ENCODE peak calls at places on chromosome 6, in four cellular contexts. T is OCI-LY7, F is upper lobe of right lung, Z is NT2/D1. G is an unnamed sample.
A peak's percentile ranks its signal among the peaks of the same experiment; 100 is the strongest.

GRCh38 chr6:104771258-104771832 is 88.4 kb downstream of the HACE1 start:
- DNase-seq in T (peak; percentile 53), F (no peak), Z (no peak), G (no peak)

GRCh38 chr6:117498159-117498558 is 15.7 kb downstream of the DCBLD1 start:
- DNase-seq in Z (no peak), T (no peak), F (no peak), G (no peak)

GRCh38 chr6:111589366-111589765 is 16.3 kb downstream of the TRAF3IP2 start:
- DNase-seq in T (no peak), Z (no peak), F (no peak), G (no peak)

GRCh38 chr6:56866917-56867522 is 87.9 kb upstream of the BEND6 start:
- DNase-seq in F (no peak), T (no peak), Z (no peak), G (no peak)

GRCh38 chr6:107820571-107821261 is 3.4 kb downstream of the SCML4 start:
- DNase-seq in Z (no peak), T (no peak), F (no peak), G (no peak)

GRCh38 chr6:43807228-43808061 is 37.4 kb downstream of the VEGFA start:
- DNase-seq in T (no peak), F (no peak), Z (no peak), G (no peak)

GRCh38 chr6:157291356-157291755 is 32.0 kb downstream of the TMEM242 start:
- DNase-seq in Z (no peak), F (no peak), T (no peak), G (no peak)

GRCh38 chr6:36427781-36428345 is 14.8 kb downstream of the PXT1 start:
- DNase-seq in T (no peak), F (no peak), Z (no peak), G (no peak)

GRCh38 chr6:134035823-134036296 is 16.6 kb downstream of the SLC2A12 start:
- DNase-seq in F (no peak), Z (no peak), T (peak; percentile 61), G (no peak)

GRCh38 chr6:89680150-89680549 is 41.6 kb upstream of the LYRM2 start:
- DNase-seq in F (no peak), T (no peak), Z (no peak), G (no peak)

GRCh38 chr6:96015791-96016776 is at the start of gene FUT9:
- DNase-seq in Z (peak; percentile 48), F (no peak), T (no peak), G (no peak)

GRCh38 chr6:167710521-167710920 is 116.2 kb upstream of the AFDN start:
- DNase-seq in T (no peak), Z (no peak), F (no peak), G (no peak)

GRCh38 chr6:167713088-167713475 is 113.6 kb upstream of the AFDN start:
- DNase-seq in T (no peak), Z (no peak), F (peak; percentile 12), G (no peak)

GRCh38 chr6:167712332-167713087 is 114.2 kb upstream of the AFDN start:
- DNase-seq in T (no peak), F (no peak), Z (no peak), G (no peak)

GRCh38 chr6:167714166-167714565 is 112.5 kb upstream of the AFDN start:
- DNase-seq in F (no peak), Z (no peak), T (no peak), G (no peak)

DNA sequence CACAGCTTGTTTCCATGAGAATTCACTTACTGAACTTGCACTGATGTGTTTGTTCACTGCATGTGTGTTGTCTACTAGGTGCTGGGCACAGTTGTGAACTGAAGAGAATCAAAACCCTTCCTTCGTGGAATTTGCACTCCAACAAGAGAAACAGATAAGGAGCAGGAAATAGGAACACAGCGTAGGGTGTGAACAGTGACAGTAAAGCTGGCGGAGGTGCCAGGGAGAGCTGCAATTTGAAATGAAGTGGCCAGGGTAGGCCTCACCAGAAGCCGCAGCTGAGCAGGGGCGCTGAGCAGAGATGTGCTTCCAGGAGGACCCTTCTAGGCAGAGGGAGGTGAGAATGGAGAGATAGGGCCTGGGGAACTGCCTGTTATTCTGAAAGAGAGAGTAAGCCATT is 114.9 kb upstream of the AFDN start:
- DNase-seq in T (no peak), Z (no peak), F (peak; percentile 23), G (no peak)
- H3K9me3 ChIP-seq in T (no peaks in the 10 kb centered on the region), Z (no peaks in the 10 kb centered on the region), F (no peaks in the 10 kb centered on the region), G (peaks cover 2% of the 10 kb centered on the region)

GRCh38 chr6:168583821-168584220 is 142.8 kb downstream of the SMOC2 start:
- DNase-seq in Z (no peak), T (no peak), F (no peak), G (no peak)

GRCh38 chr6:168581706-168582105 is 140.7 kb downstream of the SMOC2 start:
- DNase-seq in Z (no peak), T (no peak), F (no peak), G (no peak)

GRCh38 chr6:168584251-168584650 is 143.3 kb downstream of the SMOC2 start:
- DNase-seq in Z (no peak), T (no peak), F (no peak), G (no peak)

GRCh38 chr6:168582581-168582981 is 141.6 kb downstream of the SMOC2 start:
- DNase-seq in F (no peak), T (no peak), Z (no peak), G (no peak)

GRCh38 chr6:168583126-168583525 is 142.1 kb downstream of the SMOC2 start:
- DNase-seq in F (no peak), T (no peak), Z (no peak), G (no peak)
- H3K9me3 ChIP-seq in F (no peaks in the 10 kb centered on the region), T (no peaks in the 10 kb centered on the region), Z (no peaks in the 10 kb centered on the region), G (no peaks in the 10 kb centered on the region)

GRCh38 chr6:168366473-168366872 is 46.9 kb upstream of the DACT2 start:
- DNase-seq in F (no peak), Z (no peak), T (no peak), G (no peak)

GRCh38 chr6:168367285-168367720 is 47.7 kb upstream of the DACT2 start:
- DNase-seq in Z (no peak), F (peak; percentile 58), T (no peak), G (no peak)

GRCh38 chr6:168369776-168370175 is 50.2 kb upstream of the DACT2 start:
- DNase-seq in T (no peak), Z (no peak), F (peak; percentile 28), G (no peak)

GRCh38 chr6:168368971-168369370 is 49.4 kb upstream of the DACT2 start:
- DNase-seq in F (peak; percentile 35), T (no peak), Z (no peak), G (no peak)

GRCh38 chr6:168368063-168368835 is 48.7 kb upstream of the DACT2 start:
- DNase-seq in Z (no peak), F (no peak), T (no peak), G (no peak)
- H3K9me3 ChIP-seq in Z (peaks cover 14% of the 10 kb centered on the region), F (no peaks in the 10 kb centered on the region), T (no peaks in the 10 kb centered on the region), G (no peaks in the 10 kb centered on the region)

GRCh38 chr6:19270616-19271015 is 566.6 kb upstream of the ID4 start:
- DNase-seq in Z (no peak), F (peak; percentile 59), T (no peak), G (no peak)

GRCh38 chr6:19268718-19269117 is 568.5 kb upstream of the ID4 start:
- DNase-seq in T (no peak), F (no peak), Z (no peak), G (no peak)

GRCh38 chr6:19269341-19269898 is 567.8 kb upstream of the ID4 start:
- DNase-seq in T (no peak), F (no peak), Z (no peak), G (no peak)

DNA sequence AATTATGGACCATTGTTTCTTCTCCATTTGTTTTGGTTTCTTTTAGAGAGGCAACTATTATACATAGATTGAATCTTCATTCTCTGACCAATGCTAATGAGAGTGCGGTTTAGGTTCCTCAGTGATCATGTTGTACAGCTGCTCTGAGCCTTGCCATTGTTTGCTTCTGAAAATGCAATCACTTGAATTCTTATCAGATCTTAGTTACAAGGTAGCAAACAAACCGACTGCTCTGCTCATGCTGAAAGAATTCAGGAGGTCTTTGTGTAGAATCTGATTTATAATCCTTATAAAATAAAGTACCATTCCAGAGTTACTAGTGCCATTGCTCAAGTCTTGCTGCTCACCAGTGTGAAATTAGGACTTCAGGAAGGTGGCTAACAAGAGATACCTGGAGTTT is 569.1 kb upstream of the ID4 start:
- DNase-seq in Z (no peak), F (no peak), T (no peak), G (no peak)
- H3K9me3 ChIP-seq in Z (no peaks in the 10 kb centered on the region), F (no peaks in the 10 kb centered on the region), T (no peaks in the 10 kb centered on the region), G (no peaks in the 10 kb centered on the region)

DNA sequence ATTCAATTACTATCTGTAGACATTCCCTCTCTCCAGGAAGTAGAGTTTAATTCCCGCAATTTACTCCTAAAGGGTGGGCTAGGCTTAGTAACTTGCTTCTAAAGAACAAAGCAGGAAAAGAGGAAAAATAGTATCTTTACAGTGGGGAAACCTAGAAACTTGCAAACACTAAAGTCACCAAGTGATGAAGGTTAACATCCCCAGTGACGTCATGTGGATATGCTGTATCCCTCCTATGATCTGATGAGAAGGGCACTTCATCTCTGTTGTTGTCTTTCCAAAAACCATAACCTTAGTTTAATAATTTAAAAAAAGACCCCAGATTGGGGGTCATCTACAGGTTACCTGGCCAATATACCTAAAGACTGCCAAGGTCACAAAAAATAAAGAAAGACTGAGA is 17.3 kb downstream of the SLC22A16 start:
- DNase-seq in F (no peak), Z (no peak), T (no peak), G (no peak)
- H3K9me3 ChIP-seq in F (peaks cover 9% of the 10 kb centered on the region), Z (peaks cover 14% of the 10 kb centered on the region), T (peaks cover 13% of the 10 kb centered on the region), G (no peaks in the 10 kb centered on the region)

DNA sequence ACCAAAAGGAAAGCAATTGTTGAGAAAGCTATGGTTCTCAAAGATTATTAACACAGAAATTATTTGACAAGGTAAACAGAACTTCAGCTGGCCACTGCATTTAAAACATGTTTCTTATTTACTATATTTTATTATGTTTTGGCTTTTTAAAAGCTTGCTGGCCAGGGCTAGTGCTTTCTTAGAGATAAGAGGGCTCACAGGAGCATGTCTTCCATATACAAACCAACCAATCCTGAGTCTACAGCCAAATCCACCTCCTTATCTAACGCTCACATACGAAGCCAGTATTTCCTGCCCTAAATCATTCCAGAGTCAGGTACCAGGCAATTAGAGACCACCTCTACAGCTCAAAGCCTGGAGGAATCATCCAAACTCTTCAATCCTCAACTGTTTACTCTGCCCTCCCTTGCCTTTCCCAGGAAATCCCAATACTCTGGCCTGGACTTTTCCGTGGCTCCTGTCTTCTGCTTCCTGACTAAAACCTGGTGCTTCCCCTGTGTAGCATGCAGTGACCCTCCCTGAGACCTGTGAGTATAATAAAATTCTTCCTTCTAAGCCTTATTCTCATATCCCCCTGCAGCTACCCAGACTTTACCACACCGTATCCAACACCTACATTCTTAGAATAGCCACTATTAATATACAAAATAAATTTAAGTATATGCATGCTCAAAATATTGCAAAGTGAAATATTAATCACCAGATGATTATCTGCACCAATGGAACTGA is 33.2 kb downstream of the RANBP9 start:
- DNase-seq in T (no peak), Z (no peak), F (no peak), G (no peak)
- H3K9me3 ChIP-seq in T (peaks cover 16% of the 10 kb centered on the region), Z (peaks cover 8% of the 10 kb centered on the region), F (peaks cover 8% of the 10 kb centered on the region), G (no peaks in the 10 kb centered on the region)

GRCh38 chr6:71810880-71811279 is 75.5 kb upstream of the RIMS1 start:
- DNase-seq in Z (no peak), T (no peak), F (no peak), G (no peak)
- H3K9me3 ChIP-seq in Z (peaks cover 4% of the 10 kb centered on the region), T (no peaks in the 10 kb centered on the region), F (peaks cover 18% of the 10 kb centered on the region), G (no peaks in the 10 kb centered on the region)